ENCODE peak calls at places on chromosome 14, in ten cellular contexts. W, Q, L, C, F, R, S, G, B and E are unnamed samples.

GRCh38 chr14:76698631-76699030 is 62.6 kb upstream of the VASH1 start:
- DNase-seq in L (no peak), C (no peak), S (no peak), B (no peak), F (no peak), R (no peak), G (no peak), W (no peak), Q (no peak), E (no peak)

GRCh38 chr14:57390806-57391562 is 598 bp downstream of the NAA30 start:
- DNase-seq in Q (peak), L (peak), W (no peak), G (peak), R (peak), F (peak), B (peak), C (peak), S (peak), E (no peak)

GRCh38 chr14:104349950-104350349 is 211.6 kb downstream of the KIF26A start:
- DNase-seq in B (peak), L (no peak), R (no peak), F (no peak), S (no peak), Q (no peak), G (no peak), W (no peak), C (no peak), E (no peak)

GRCh38 chr14:32883189-32883588 is 55.5 kb upstream of the NPAS3 start:
- DNase-seq in B (no peak), G (no peak), F (no peak), S (no peak), R (no peak), C (no peak), Q (no peak), L (peak), W (peak), E (no peak)

GRCh38 chr14:38137005-38137404 is 70.7 kb upstream of the SSTR1 start:
- DNase-seq in F (no peak), R (no peak), C (no peak), Q (no peak), L (peak), B (no peak), G (no peak), S (no peak), W (no peak), E (no peak)

GRCh38 chr14:68768316-68768715 is 24.6 kb downstream of the ZFP36L1 start:
- DNase-seq in C (no peak), W (no peak), Q (no peak), R (no peak), S (no peak), G (no peak), B (no peak), L (no peak), F (no peak), E (no peak)

GRCh38 chr14:76546426-76547221 is 170.7 kb downstream of the ESRRB start:
- DNase-seq in S (peak), R (no peak), C (peak), W (no peak), G (no peak), F (peak), L (no peak), Q (peak), B (no peak), E (no peak)

GRCh38 chr14:41986083-41986645 is 379.5 kb downstream of the LRFN5 start:
- DNase-seq in C (no peak), Q (no peak), S (no peak), R (no peak), L (no peak), G (no peak), W (no peak), B (no peak), F (no peak), E (peak)

GRCh38 chr14:64758025-64758521 is 53.8 kb downstream of the PLEKHG3 start:
- DNase-seq in Q (no peak), B (peak), S (peak), C (no peak), W (peak), F (no peak), L (peak), G (no peak), R (no peak), E (no peak)

GRCh38 chr14:77738559-77739250 is 22.3 kb downstream of the SNW1 start:
- DNase-seq in C (no peak), Q (no peak), S (peak), R (no peak), B (peak), L (peak), W (peak), F (no peak), G (no peak), E (no peak)

GRCh38 chr14:35403085-35403396 is 1.5 kb downstream of the NFKBIA start:
- DNase-seq in L (peak), R (peak), Q (no peak), S (peak), C (no peak), G (no peak), B (peak), W (no peak), F (no peak), E (no peak)

GRCh38 chr14:104421401-104421821 is 158.2 kb upstream of the C14orf180 start:
- DNase-seq in S (no peak), G (no peak), W (no peak), B (no peak), Q (no peak), R (no peak), F (no peak), L (no peak), C (no peak), E (no peak)

GRCh38 chr14:61321385-61322010 is at the start of gene PRKCH:
- DNase-seq in W (peak), G (peak), B (peak), R (peak), L (peak), C (peak), Q (peak), F (peak), S (peak), E (peak)
- TF ChIP-seq CTCF in W (peak), G (no peak), B (no peak), R (no peak), L (peak), C (peak), Q (peak), F (peak), S (peak), E (peak)

DNA sequence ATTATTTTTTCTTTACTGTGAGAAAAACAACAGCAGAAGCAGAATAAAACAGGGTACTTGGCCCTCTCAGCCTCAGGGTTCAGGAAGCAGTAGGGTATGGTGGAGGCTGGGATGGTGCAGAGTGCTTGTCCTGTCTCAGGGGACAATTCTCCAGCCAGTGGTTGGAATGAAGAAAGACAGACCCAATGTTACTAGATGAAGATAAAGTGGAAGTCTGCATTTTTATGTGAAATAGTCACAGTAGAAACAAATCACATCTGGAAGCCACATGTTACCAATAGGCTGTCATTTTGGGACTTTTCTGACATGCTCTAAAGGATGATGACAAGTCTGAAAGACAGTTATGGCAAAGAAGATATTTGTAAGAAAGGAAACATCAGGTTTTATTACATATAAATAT is 32.3 kb downstream of the PROX2 start:
- DNase-seq in Q (no peak), L (peak), W (peak), B (no peak), R (no peak), C (no peak), S (no peak), G (no peak), F (no peak), E (no peak)
- TF ChIP-seq CTCF in Q (no peak), L (peak), W (peak), B (no peak), R (peak), C (no peak), S (no peak), G (no peak), F (no peak), E (no peak)

GRCh38 chr14:101464310-101464983 is 96.8 kb upstream of the DIO3 start:
- DNase-seq in B (no peak), S (no peak), G (no peak), W (no peak), L (no peak), F (no peak), R (no peak), Q (no peak), C (no peak), E (no peak)
- TF ChIP-seq CTCF in B (no peak), S (no peak), G (no peak), W (no peak), L (no peak), F (no peak), R (no peak), Q (no peak), C (no peak), E (no peak)

DNA sequence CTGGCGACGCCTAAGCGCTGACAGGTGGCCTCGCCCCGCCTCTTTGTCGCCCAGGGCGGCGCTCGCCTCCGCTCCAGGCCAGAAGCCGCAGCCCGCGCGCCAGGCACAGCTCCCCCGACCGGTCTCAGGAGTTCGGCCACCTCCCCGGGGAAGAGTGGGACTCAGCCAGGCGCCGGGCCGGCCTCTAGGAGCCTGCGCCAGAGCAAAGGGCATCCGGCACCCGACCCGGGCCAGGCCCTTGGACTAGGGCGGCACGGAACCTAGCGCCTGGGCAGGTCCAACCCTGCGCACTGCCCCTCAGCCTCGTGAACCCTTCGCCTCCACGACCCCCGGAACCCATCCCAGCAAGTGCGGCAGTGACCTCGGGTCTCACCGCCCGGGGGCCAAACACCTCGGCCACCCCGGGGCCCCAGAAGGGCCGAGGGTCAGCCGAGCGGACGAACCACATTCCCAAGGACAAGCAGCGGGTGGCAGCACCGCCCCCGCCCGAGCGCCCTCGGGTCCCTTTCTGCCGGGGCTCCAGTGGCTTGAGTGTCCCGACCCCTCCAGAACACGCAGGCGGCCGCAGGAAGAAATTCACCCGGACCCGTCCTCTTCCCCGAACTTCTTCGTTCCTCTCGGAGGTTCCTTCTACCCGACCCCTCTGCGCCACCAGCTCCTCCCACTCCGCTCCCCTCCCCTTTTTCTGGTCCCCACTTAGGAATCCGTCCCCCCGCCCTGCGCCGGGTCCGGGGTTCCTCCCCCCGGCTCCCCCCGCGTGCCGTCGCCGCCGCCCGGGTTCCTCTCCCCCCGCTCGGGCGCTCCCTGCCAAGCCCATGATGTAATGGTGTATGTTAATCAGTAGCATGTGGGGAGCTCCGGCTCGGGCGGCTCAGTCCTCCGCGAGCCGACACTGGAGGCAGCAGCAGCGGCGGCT is 1.4 kb upstream of the SAMD4A start:
- DNase-seq in F (peak), L (peak), B (peak), S (peak), C (peak), G (peak), R (peak), W (peak), Q (peak), E (no peak)
- TF ChIP-seq CTCF in F (peak), L (no peak), B (peak), S (no peak), C (no peak), G (no peak), R (peak), W (no peak), Q (peak), E (peak)

GRCh38 chr14:99296517-99296916 is 24.5 kb upstream of the BCL11B start:
- DNase-seq in S (no peak), G (no peak), B (no peak), Q (no peak), R (no peak), W (no peak), L (no peak), F (no peak), C (no peak), E (no peak)
- TF ChIP-seq CTCF in S (no peak), G (no peak), B (no peak), Q (no peak), R (no peak), W (no peak), L (no peak), F (no peak), C (no peak), E (no peak)